ENCODE peak calls at places on chromosomes 11 and 22, in four cellular contexts. O is SK-N-DZ, T is GM12865, S is NCI-H1105. C is an unnamed sample.

GRCh38 chr11:74951241-74951640 is 2.2 kb downstream of the SPCS2 start:
- DNase-seq in O (no peak), T (peak; percentile 47), S (no peak), C (no peak)

GRCh38 chr11:37710031-37710430 is 1112.0 kb upstream of the RAG2 start:
- DNase-seq in O (no peak), T (no peak), S (no peak), C (no peak)

GRCh38 chr11:1150095-1150494 is 7.7 kb upstream of the MUC5AC start:
- DNase-seq in O (no peak), T (no peak), S (no peak), C (no peak)

GRCh38 chr22:19401483-19401882 is 30.1 kb downstream of the HIRA start:
- DNase-seq in O (no peak), T (no peak), S (no peak), C (no peak)

GRCh38 chr22:43566021-43566420 is 154.2 kb downstream of the MPPED1 start:
- DNase-seq in O (no peak), T (no peak), S (no peak), C (no peak)

GRCh38 chr11:65640483-65641207 is 2.7 kb downstream of the SIPA1 start:
- DNase-seq in O (no peak), T (peak; percentile 59), S (no peak), C (peak; percentile 54)

GRCh38 chr11:35785287-35786167 is 123.0 kb downstream of the TRIM44 start:
- DNase-seq in O (no peak), T (peak; percentile 41), S (no peak), C (no peak)

GRCh38 chr11:57560146-57560545 is 7.3 kb downstream of the UBE2L6 start:
- DNase-seq in O (no peak), T (no peak), S (no peak), C (no peak)

GRCh38 chr11:118907051-118907748 is 18.5 kb downstream of the BCL9L start:
- DNase-seq in O (peak; percentile 70), T (peak; percentile 88), S (peak; percentile 91), C (peak; percentile 89)

GRCh38 chr11:74255741-74256369 is 55.6 kb downstream of the P4HA3 start:
- DNase-seq in O (peak; percentile 52), T (peak; percentile 67), S (peak; percentile 40), C (peak; percentile 80)

GRCh38 chr22:44380716-44381500 is 68.2 kb upstream of the SHISAL1 start:
- DNase-seq in O (no peak), T (no peak), S (no peak), C (no peak)

GRCh38 chr11:2287102-2287501 is 14.6 kb downstream of the C11orf21 start:
- DNase-seq in O (no peak), T (no peak), S (no peak), C (no peak)

GRCh38 chr22:39289445-39290247 is 29.8 kb downstream of the RPL3 start:
- DNase-seq in O (no peak), T (no peak), S (no peak), C (no peak)

GRCh38 chr11:3167143-3168119 is 2.3 kb upstream of the OSBPL5 start:
- DNase-seq in O (no peak), T (no peak), S (no peak), C (no peak)

GRCh38 chr11:18768472-18768901 is 23.1 kb downstream of the PTPN5 start:
- DNase-seq in O (no peak), T (peak; percentile 88), S (no peak), C (peak; percentile 63)

GRCh38 chr11:65437436-65438227 is 15.0 kb downstream of the NEAT1 start:
- DNase-seq in O (no peak), T (no peak), S (no peak), C (no peak)